ENCODE peak calls at places on chromosomes 7 and 10, in ten cellular contexts. W is lower leg skin, S is tibial nerve, H is prostate gland, C is transverse colon, P is uterus, R is endothelial cell of umbilical vein, E is A549, Y is testis, I is adrenal gland. B is an unnamed sample.

GRCh38 chr10:58868736-58869435 is 307.6 kb upstream of the PHYHIPL start:
- DNase-seq in W (no peak), S (no peak), H (no peak), C (no peak), P (no peak), R (no peak), E (no peak), Y (no peak), I (no peak), B (no peak)

GRCh38 chr7:30173058-30173897 is 38.5 kb downstream of the MTURN start:
- DNase-seq in W (peak), S (no peak), H (peak), C (peak), P (peak), R (no peak), E (peak), Y (peak), I (peak), B (peak)

GRCh38 chr7:127512587-127512986 is 72.8 kb downstream of the GCC1 start:
- DNase-seq in W (no peak), S (no peak), H (no peak), C (no peak), P (no peak), R (no peak), E (no peak), Y (no peak), I (no peak), B (no peak)

GRCh38 chr7:19920705-19921104 is 147.3 kb upstream of the TMEM196 start:
- DNase-seq in W (no peak), S (no peak), H (no peak), C (no peak), P (no peak), R (no peak), E (no peak), Y (no peak), I (no peak), B (no peak)

GRCh38 chr10:118339096-118339495 is 3.0 kb downstream of the FAM204A start:
- DNase-seq in W (no peak), S (no peak), H (no peak), C (no peak), P (no peak), R (no peak), E (no peak), Y (no peak), I (no peak), B (no peak)

GRCh38 chr10:133133471-133134231 is 26.4 kb upstream of the KNDC1 start:
- DNase-seq in W (peak), S (no peak), H (no peak), C (no peak), P (peak), R (no peak), E (no peak), Y (no peak), I (peak), B (no peak)

GRCh38 chr10:30103595-30104310 is 44.4 kb upstream of the JCAD start:
- DNase-seq in W (peak), S (no peak), H (no peak), C (no peak), P (no peak), R (peak), E (no peak), Y (no peak), I (no peak), B (no peak)

GRCh38 chr7:12735923-12736322 is 48.5 kb downstream of the ARL4A start:
- DNase-seq in W (no peak), S (no peak), H (no peak), C (no peak), P (no peak), R (no peak), E (no peak), Y (no peak), I (no peak), B (no peak)

GRCh38 chr7:23691320-23691719 is 11.3 kb downstream of the FAM221A start:
- DNase-seq in W (no peak), S (no peak), H (peak), C (no peak), P (no peak), R (no peak), E (no peak), Y (no peak), I (no peak), B (no peak)

GRCh38 chr10:113228570-113228969 is 278.5 kb downstream of the TCF7L2 start:
- DNase-seq in W (no peak), S (no peak), H (no peak), C (no peak), P (no peak), R (no peak), E (no peak), Y (no peak), I (no peak), B (no peak)

GRCh38 chr10:29151011-29151410 is 137.9 kb upstream of the LYZL1 start:
- DNase-seq in W (no peak), S (no peak), H (no peak), C (no peak), P (no peak), R (no peak), E (no peak), Y (no peak), I (no peak), B (no peak)

GRCh38 chr10:69883256-69883655 is 81.5 kb downstream of the COL13A1 start:
- DNase-seq in W (no peak), S (no peak), H (no peak), C (peak), P (no peak), R (no peak), E (peak), Y (no peak), I (no peak), B (no peak)

GRCh38 chr10:103451091-103451801 is 924 bp downstream of the CALHM2 start:
- DNase-seq in W (peak), S (peak), H (no peak), C (peak), P (peak), R (peak), E (peak), Y (peak), I (peak), B (peak)

GRCh38 chr10:24513155-24513554 is 210.5 kb downstream of the ARHGAP21 start:
- DNase-seq in W (no peak), S (no peak), H (no peak), C (no peak), P (no peak), R (no peak), E (peak), Y (peak), I (no peak), B (peak)

GRCh38 chr7:131424219-131424822 is 96.6 kb downstream of the MKLN1 start:
- DNase-seq in W (no peak), S (peak), H (no peak), C (no peak), P (no peak), R (peak), E (peak), Y (no peak), I (no peak), B (no peak)

GRCh38 chr10:49381111-49381900 is 14.6 kb downstream of the DRGX start:
- DNase-seq in W (no peak), S (no peak), H (no peak), C (no peak), P (no peak), R (no peak), E (no peak), Y (no peak), I (peak), B (no peak)

GRCh38 chr10:77360121-77360520 is 277.5 kb downstream of the KCNMA1 start:
- DNase-seq in W (no peak), S (no peak), H (no peak), C (no peak), P (no peak), R (no peak), E (no peak), Y (no peak), I (no peak), B (no peak)

GRCh38 chr10:113552723-113553122 is at the start of gene HABP2:
- DNase-seq in W (no peak), S (no peak), H (no peak), C (no peak), P (no peak), R (no peak), E (peak), Y (no peak), I (no peak), B (no peak)

GRCh38 chr7:18583305-18583704 is 87.8 kb downstream of the HDAC9 start:
- DNase-seq in W (no peak), S (no peak), H (no peak), C (no peak), P (no peak), R (no peak), E (no peak), Y (no peak), I (no peak), B (no peak)

GRCh38 chr7:32761451-32762320 is 129.9 kb downstream of the KBTBD2 start:
- DNase-seq in W (no peak), S (no peak), H (no peak), C (no peak), P (no peak), R (peak), E (no peak), Y (no peak), I (no peak), B (no peak)

GRCh38 chr10:88932539-88933256 is 19.9 kb downstream of the ACTA2 start:
- DNase-seq in W (peak), S (peak), H (peak), C (peak), P (peak), R (peak), E (peak), Y (peak), I (peak), B (peak)

GRCh38 chr7:127154958-127155357 is 97.8 kb downstream of the GRM8 start:
- DNase-seq in W (no peak), S (no peak), H (no peak), C (no peak), P (no peak), R (no peak), E (no peak), Y (no peak), I (no peak), B (no peak)

GRCh38 chr10:121900443-121901174 is 27.2 kb downstream of the ATE1 start:
- DNase-seq in W (no peak), S (peak), H (peak), C (no peak), P (peak), R (peak), E (peak), Y (no peak), I (no peak), B (peak)

GRCh38 chr10:50362547-50363125 is 111.3 kb upstream of the ASAH2 start:
- DNase-seq in W (no peak), S (no peak), H (no peak), C (no peak), P (no peak), R (no peak), E (peak), Y (no peak), I (no peak), B (no peak)

GRCh38 chr10:69662173-69662685 is 32.2 kb downstream of the FAM241B start:
- DNase-seq in W (no peak), S (no peak), H (no peak), C (no peak), P (no peak), R (no peak), E (no peak), Y (no peak), I (no peak), B (no peak)

GRCh38 chr10:76428541-76429330 is 997.3 kb downstream of the LRMDA start:
- DNase-seq in W (no peak), S (no peak), H (no peak), C (no peak), P (no peak), R (peak), E (peak), Y (no peak), I (no peak), B (peak)

GRCh38 chr7:68432585-68432984 is 1165.7 kb upstream of the AUTS2 start:
- DNase-seq in W (no peak), S (no peak), H (no peak), C (no peak), P (no peak), R (no peak), E (no peak), Y (no peak), I (no peak), B (no peak)

GRCh38 chr10:74275755-74276154 is 124.7 kb downstream of the ADK start:
- DNase-seq in W (no peak), S (no peak), H (no peak), C (no peak), P (no peak), R (no peak), E (no peak), Y (no peak), I (no peak), B (no peak)
- TF ChIP-seq POLR2A in W (no peak), S (no peak), H (no peak), C (no peak), P (no peak), R (no peak), E (no peak), Y (no peak), I (no peak), B (no peak)

GRCh38 chr7:74214816-74215630 is 5.2 kb downstream of the LAT2 start:
- DNase-seq in W (no peak), S (no peak), H (no peak), C (no peak), P (no peak), R (no peak), E (no peak), Y (no peak), I (no peak), B (no peak)
- TF ChIP-seq POLR2A in W (no peak), S (no peak), H (no peak), C (no peak), P (no peak), R (no peak), E (no peak), Y (no peak), I (no peak), B (no peak)

GRCh38 chr10:97713351-97713827 is at the start of gene MARVELD1:
- DNase-seq in W (peak), S (peak), H (peak), C (peak), P (peak), R (peak), E (peak), Y (peak), I (peak), B (peak)
- TF ChIP-seq POLR2A in W (no peak), S (peak), H (no peak), C (peak), P (peak), R (peak), E (peak), Y (no peak), I (no peak), B (peak)

GRCh38 chr7:138459300-138460175 is 521 bp upstream of the TRIM24 start:
- DNase-seq in W (peak), S (no peak), H (peak), C (peak), P (peak), R (peak), E (peak), Y (peak), I (peak), B (peak)

GRCh38 chr7:138458576-138459234 is 1.4 kb upstream of the TRIM24 start:
- DNase-seq in W (no peak), S (no peak), H (no peak), C (no peak), P (no peak), R (no peak), E (no peak), Y (no peak), I (no peak), B (no peak)

GRCh38 chr7:138460649-138461607 is 869 bp downstream of the TRIM24 start:
- DNase-seq in W (peak), S (no peak), H (peak), C (peak), P (peak), R (peak), E (peak), Y (peak), I (peak), B (no peak)

GRCh38 chr7:138456220-138456619 is 3.8 kb upstream of the TRIM24 start:
- DNase-seq in W (no peak), S (no peak), H (no peak), C (no peak), P (no peak), R (no peak), E (no peak), Y (no peak), I (no peak), B (no peak)

DNA sequence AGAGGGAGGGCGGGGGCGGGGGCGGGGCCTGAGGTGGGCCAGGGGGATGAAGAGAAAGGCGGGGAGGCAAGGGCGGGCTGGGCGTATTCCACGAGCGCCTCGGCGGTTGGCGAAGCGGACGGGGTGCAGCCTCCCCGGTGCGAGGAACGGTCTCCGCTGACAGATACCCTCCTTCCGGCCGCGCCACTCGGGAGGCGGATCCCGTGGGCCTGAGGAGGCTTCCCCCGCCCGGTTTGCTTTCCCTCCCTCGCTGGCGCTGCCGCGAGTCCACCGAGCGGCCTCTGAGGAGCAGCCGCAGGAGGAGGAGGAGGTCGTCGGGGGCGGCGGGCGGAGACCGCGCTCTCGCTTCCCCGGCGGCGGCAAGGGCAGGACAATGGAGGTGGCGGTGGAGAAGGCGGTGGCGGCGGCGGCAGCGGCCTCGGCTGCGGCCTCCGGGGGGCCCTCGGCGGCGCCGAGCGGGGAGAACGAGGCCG is at the start of gene TRIM24:
- DNase-seq in W (peak), S (peak), H (no peak), C (no peak), P (peak), R (no peak), E (no peak), Y (no peak), I (peak), B (no peak)
- TF ChIP-seq POLR2A in W (peak), S (peak), H (peak), C (peak), P (peak), R (peak), E (peak), Y (peak), I (peak), B (peak)

GRCh38 chr7:3239291-3239691 is 61.8 kb upstream of the SDK1 start:
- DNase-seq in W (no peak), S (no peak), H (peak), C (no peak), P (no peak), R (no peak), E (no peak), Y (no peak), I (peak), B (no peak)
- TF ChIP-seq POLR2A in W (no peak), S (no peak), H (no peak), C (no peak), P (no peak), R (no peak), E (no peak), Y (no peak), I (no peak), B (no peak)

B was measured in H54.